ENCODE peak calls at places on chromosomes 16 and 17, in nine cellular contexts. One of them, this sample, is unnamed.

GRCh38 chr16:47037746-47038458 is 64.4 kb upstream of the DNAJA2 start:
- DNase-seq in dorsolateral prefrontal cortex: peak; percentile 84
- DNase-seq in A549: peak; percentile 89
- DNase-seq in gastrocnemius medialis: peak; percentile 56
- DNase-seq in H9: peak; percentile 80
- DNase-seq in CD8-positive, alpha-beta memory T cell: peak; percentile 79
- DNase-seq in cardiac muscle cell: peak; percentile 89
- DNase-seq in left ventricle myocardium inferior: peak; percentile 92
- DNase-seq in colonic mucosa: peak; percentile 94
- DNase-seq in this sample: no peak

GRCh38 chr17:21278304-21279197 is 6.0 kb upstream of the MAP2K3 start:
- DNase-seq in H9: no peak
- DNase-seq in A549: no peak
- DNase-seq in CD8-positive, alpha-beta memory T cell: peak; percentile 41
- DNase-seq in left ventricle myocardium inferior: peak; percentile 20
- DNase-seq in dorsolateral prefrontal cortex: no peak
- DNase-seq in colonic mucosa: peak; percentile 86
- DNase-seq in gastrocnemius medialis: peak; percentile 78
- DNase-seq in cardiac muscle cell: no peak
- DNase-seq in this sample: no peak

GRCh38 chr16:79329163-79329521 is 271.4 kb downstream of the MAF start:
- DNase-seq in cardiac muscle cell: no peak
- DNase-seq in A549: no peak
- DNase-seq in left ventricle myocardium inferior: no peak
- DNase-seq in dorsolateral prefrontal cortex: no peak
- DNase-seq in H9: no peak
- DNase-seq in gastrocnemius medialis: no peak
- DNase-seq in CD8-positive, alpha-beta memory T cell: no peak
- DNase-seq in colonic mucosa: no peak
- DNase-seq in this sample: no peak

GRCh38 chr16:68834550-68834949 is 8.8 kb upstream of the TANGO6 start:
- DNase-seq in A549: no peak
- DNase-seq in colonic mucosa: no peak
- DNase-seq in dorsolateral prefrontal cortex: no peak
- DNase-seq in left ventricle myocardium inferior: no peak
- DNase-seq in gastrocnemius medialis: no peak
- DNase-seq in H9: no peak
- DNase-seq in cardiac muscle cell: no peak
- DNase-seq in CD8-positive, alpha-beta memory T cell: no peak
- DNase-seq in this sample: no peak

GRCh38 chr16:77531741-77532140 is 96.9 kb upstream of the ADAMTS18 start:
- DNase-seq in cardiac muscle cell: no peak
- DNase-seq in left ventricle myocardium inferior: no peak
- DNase-seq in dorsolateral prefrontal cortex: no peak
- DNase-seq in H9: no peak
- DNase-seq in colonic mucosa: no peak
- DNase-seq in CD8-positive, alpha-beta memory T cell: no peak
- DNase-seq in gastrocnemius medialis: no peak
- DNase-seq in A549: no peak
- DNase-seq in this sample: peak; percentile 5

GRCh38 chr17:27559996-27560481 is 70.9 kb upstream of the LGALS9 start:
- DNase-seq in CD8-positive, alpha-beta memory T cell: no peak
- DNase-seq in left ventricle myocardium inferior: peak; percentile 75
- DNase-seq in H9: no peak
- DNase-seq in gastrocnemius medialis: no peak
- DNase-seq in A549: no peak
- DNase-seq in cardiac muscle cell: peak; percentile 69
- DNase-seq in dorsolateral prefrontal cortex: no peak
- DNase-seq in colonic mucosa: peak; percentile 66
- DNase-seq in this sample: no peak

GRCh38 chr17:56793506-56793905 is 40.2 kb downstream of the C17orf67 start:
- DNase-seq in H9: no peak
- DNase-seq in colonic mucosa: no peak
- DNase-seq in dorsolateral prefrontal cortex: no peak
- DNase-seq in A549: no peak
- DNase-seq in gastrocnemius medialis: no peak
- DNase-seq in cardiac muscle cell: no peak
- DNase-seq in CD8-positive, alpha-beta memory T cell: no peak
- DNase-seq in left ventricle myocardium inferior: no peak
- DNase-seq in this sample: no peak

GRCh38 chr17:79414520-79415065 is 196.3 kb downstream of the RBFOX3 start:
- DNase-seq in left ventricle myocardium inferior: no peak
- DNase-seq in dorsolateral prefrontal cortex: no peak
- DNase-seq in gastrocnemius medialis: no peak
- DNase-seq in cardiac muscle cell: no peak
- DNase-seq in colonic mucosa: no peak
- DNase-seq in CD8-positive, alpha-beta memory T cell: no peak
- DNase-seq in A549: no peak
- DNase-seq in H9: no peak
- DNase-seq in this sample: no peak

GRCh38 chr17:37769050-37769449 is 24.2 kb upstream of the HNF1B start:
- DNase-seq in cardiac muscle cell: no peak
- DNase-seq in dorsolateral prefrontal cortex: no peak
- DNase-seq in left ventricle myocardium inferior: no peak
- DNase-seq in gastrocnemius medialis: no peak
- DNase-seq in H9: no peak
- DNase-seq in A549: no peak
- DNase-seq in CD8-positive, alpha-beta memory T cell: no peak
- DNase-seq in colonic mucosa: no peak
- DNase-seq in this sample: no peak

GRCh38 chr17:75691371-75692290 is 24.5 kb downstream of the SAP30BP start:
- DNase-seq in cardiac muscle cell: no peak
- DNase-seq in colonic mucosa: no peak
- DNase-seq in A549: no peak
- DNase-seq in H9: no peak
- DNase-seq in left ventricle myocardium inferior: no peak
- DNase-seq in gastrocnemius medialis: no peak
- DNase-seq in dorsolateral prefrontal cortex: peak; percentile 70
- DNase-seq in CD8-positive, alpha-beta memory T cell: no peak
- DNase-seq in this sample: no peak

GRCh38 chr16:4290236-4290830 is 17.5 kb upstream of the TFAP4 start:
- DNase-seq in gastrocnemius medialis: peak; percentile 47
- DNase-seq in colonic mucosa: no peak
- DNase-seq in A549: peak; percentile 63
- DNase-seq in dorsolateral prefrontal cortex: no peak
- DNase-seq in H9: no peak
- DNase-seq in CD8-positive, alpha-beta memory T cell: no peak
- DNase-seq in cardiac muscle cell: peak; percentile 19
- DNase-seq in left ventricle myocardium inferior: no peak
- DNase-seq in this sample: no peak

GRCh38 chr16:51818342-51818944 is 667.4 kb upstream of the SALL1 start:
- DNase-seq in CD8-positive, alpha-beta memory T cell: no peak
- DNase-seq in H9: peak; percentile 64
- DNase-seq in colonic mucosa: peak; percentile 39
- DNase-seq in dorsolateral prefrontal cortex: peak; percentile 34
- DNase-seq in A549: no peak
- DNase-seq in left ventricle myocardium inferior: peak; percentile 23
- DNase-seq in gastrocnemius medialis: no peak
- DNase-seq in cardiac muscle cell: peak; percentile 65
- DNase-seq in this sample: no peak

GRCh38 chr16:84513111-84514065 is 8.9 kb upstream of the MEAK7 start:
- DNase-seq in left ventricle myocardium inferior: no peak
- DNase-seq in dorsolateral prefrontal cortex: no peak
- DNase-seq in CD8-positive, alpha-beta memory T cell: no peak
- DNase-seq in cardiac muscle cell: no peak
- DNase-seq in colonic mucosa: no peak
- DNase-seq in A549: no peak
- DNase-seq in gastrocnemius medialis: no peak
- DNase-seq in H9: no peak
- DNase-seq in this sample: no peak

GRCh38 chr16:17556276-17557052 is 85.7 kb upstream of the XYLT1 start:
- DNase-seq in gastrocnemius medialis: no peak
- DNase-seq in A549: peak; percentile 13
- DNase-seq in cardiac muscle cell: peak; percentile 44
- DNase-seq in dorsolateral prefrontal cortex: no peak
- DNase-seq in CD8-positive, alpha-beta memory T cell: no peak
- DNase-seq in colonic mucosa: no peak
- DNase-seq in left ventricle myocardium inferior: no peak
- DNase-seq in H9: peak; percentile 41
- DNase-seq in this sample: peak; percentile 40

GRCh38 chr16:67443299-67443698 is 12.4 kb downstream of the HSD11B2 start:
- DNase-seq in A549: no peak
- DNase-seq in dorsolateral prefrontal cortex: no peak
- DNase-seq in CD8-positive, alpha-beta memory T cell: no peak
- DNase-seq in gastrocnemius medialis: no peak
- DNase-seq in cardiac muscle cell: no peak
- DNase-seq in left ventricle myocardium inferior: peak; percentile 64
- DNase-seq in H9: no peak
- DNase-seq in colonic mucosa: no peak
- DNase-seq in this sample: no peak

GRCh38 chr17:10001296-10001904 is 96.3 kb upstream of the RCVRN start:
- DNase-seq in gastrocnemius medialis: no peak
- DNase-seq in A549: no peak
- DNase-seq in H9: no peak
- DNase-seq in colonic mucosa: no peak
- DNase-seq in cardiac muscle cell: no peak
- DNase-seq in CD8-positive, alpha-beta memory T cell: no peak
- DNase-seq in left ventricle myocardium inferior: no peak
- DNase-seq in dorsolateral prefrontal cortex: no peak
- DNase-seq in this sample: no peak

GRCh38 chr17:31623990-31624389 is 232.5 kb downstream of the RAB11FIP4 start:
- DNase-seq in left ventricle myocardium inferior: no peak
- DNase-seq in dorsolateral prefrontal cortex: no peak
- DNase-seq in CD8-positive, alpha-beta memory T cell: no peak
- DNase-seq in colonic mucosa: no peak
- DNase-seq in cardiac muscle cell: no peak
- DNase-seq in H9: no peak
- DNase-seq in A549: no peak
- DNase-seq in gastrocnemius medialis: no peak
- DNase-seq in this sample: no peak

GRCh38 chr17:2982854-2983636 is 80.4 kb downstream of the OR1D5 start:
- DNase-seq in gastrocnemius medialis: peak; percentile 90
- DNase-seq in A549: peak; percentile 89
- DNase-seq in cardiac muscle cell: no peak
- DNase-seq in dorsolateral prefrontal cortex: peak; percentile 87
- DNase-seq in H9: peak; percentile 20
- DNase-seq in left ventricle myocardium inferior: peak; percentile 79
- DNase-seq in colonic mucosa: peak; percentile 49
- DNase-seq in CD8-positive, alpha-beta memory T cell: no peak
- DNase-seq in this sample: no peak

GRCh38 chr16:84520778-84521770 is 16.6 kb upstream of the MEAK7 start:
- DNase-seq in cardiac muscle cell: no peak
- DNase-seq in colonic mucosa: no peak
- DNase-seq in dorsolateral prefrontal cortex: no peak
- DNase-seq in H9: no peak
- DNase-seq in gastrocnemius medialis: no peak
- DNase-seq in A549: no peak
- DNase-seq in CD8-positive, alpha-beta memory T cell: no peak
- DNase-seq in left ventricle myocardium inferior: no peak
- DNase-seq in this sample: no peak

GRCh38 chr16:82185012-82185411 is 15.0 kb upstream of the MPHOSPH6 start:
- DNase-seq in colonic mucosa: no peak
- DNase-seq in cardiac muscle cell: no peak
- DNase-seq in A549: no peak
- DNase-seq in H9: no peak
- DNase-seq in left ventricle myocardium inferior: no peak
- DNase-seq in gastrocnemius medialis: no peak
- DNase-seq in dorsolateral prefrontal cortex: no peak
- DNase-seq in CD8-positive, alpha-beta memory T cell: no peak
- DNase-seq in this sample: no peak

GRCh38 chr17:60545465-60546191 is 19.6 kb upstream of the APPBP2 start:
- DNase-seq in left ventricle myocardium inferior: no peak
- DNase-seq in dorsolateral prefrontal cortex: no peak
- DNase-seq in A549: no peak
- DNase-seq in H9: no peak
- DNase-seq in colonic mucosa: no peak
- DNase-seq in cardiac muscle cell: no peak
- DNase-seq in CD8-positive, alpha-beta memory T cell: no peak
- DNase-seq in gastrocnemius medialis: no peak
- DNase-seq in this sample: no peak

GRCh38 chr17:2083613-2084128 is 28.8 kb downstream of the HIC1 start:
- DNase-seq in CD8-positive, alpha-beta memory T cell: no peak
- DNase-seq in colonic mucosa: no peak
- DNase-seq in A549: no peak
- DNase-seq in H9: no peak
- DNase-seq in gastrocnemius medialis: no peak
- DNase-seq in cardiac muscle cell: peak; percentile 87
- DNase-seq in left ventricle myocardium inferior: no peak
- DNase-seq in dorsolateral prefrontal cortex: no peak
- DNase-seq in this sample: no peak

GRCh38 chr17:48051278-48051677 is 3.1 kb downstream of the NFE2L1 start:
- DNase-seq in CD8-positive, alpha-beta memory T cell: no peak
- DNase-seq in dorsolateral prefrontal cortex: no peak
- DNase-seq in gastrocnemius medialis: no peak
- DNase-seq in colonic mucosa: no peak
- DNase-seq in A549: no peak
- DNase-seq in cardiac muscle cell: no peak
- DNase-seq in H9: no peak
- DNase-seq in left ventricle myocardium inferior: no peak
- DNase-seq in this sample: no peak
- H3K27ac ChIP-seq in CD8-positive, alpha-beta memory T cell: no peak overlapping the region
- H3K27ac ChIP-seq in dorsolateral prefrontal cortex: peak overlapping the region; percentile 96
- H3K27ac ChIP-seq in gastrocnemius medialis: peak overlapping the region; percentile 99
- H3K27ac ChIP-seq in colonic mucosa: peak overlapping the region; percentile 95
- H3K27ac ChIP-seq in A549: peak overlapping the region; percentile 90
- H3K27ac ChIP-seq in cardiac muscle cell: peak overlapping the region; percentile 95
- H3K27ac ChIP-seq in H9: no peak overlapping the region
- H3K27ac ChIP-seq in left ventricle myocardium inferior: peak overlapping the region; percentile 97
- H3K27ac ChIP-seq in this sample: peak overlapping the region; percentile 96

DNA sequence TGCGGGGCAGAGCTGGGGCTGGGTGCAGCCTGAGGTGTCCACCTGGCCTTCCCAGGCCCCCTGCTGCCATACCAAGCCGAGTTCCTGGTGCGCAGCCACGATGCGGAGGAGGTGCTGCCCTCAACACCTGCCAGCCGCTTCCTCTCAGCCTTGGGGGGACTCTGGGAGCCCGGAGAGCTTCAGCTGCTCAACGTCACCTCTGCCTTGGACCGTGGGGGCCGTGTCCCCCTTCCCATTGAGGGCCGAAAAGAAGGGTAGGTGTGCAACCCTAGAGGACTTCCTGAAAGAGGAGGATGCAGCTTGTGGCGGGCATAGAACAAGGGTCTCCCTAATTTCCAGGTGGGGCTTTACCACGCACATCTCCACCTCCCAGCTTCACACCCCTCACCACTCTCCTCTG is 2.5 kb downstream of the SGCA start:
- DNase-seq in colonic mucosa: no peak
- DNase-seq in dorsolateral prefrontal cortex: no peak
- DNase-seq in left ventricle myocardium inferior: no peak
- DNase-seq in gastrocnemius medialis: no peak
- DNase-seq in cardiac muscle cell: no peak
- DNase-seq in A549: no peak
- DNase-seq in CD8-positive, alpha-beta memory T cell: no peak
- DNase-seq in H9: no peak
- DNase-seq in this sample: no peak
- H3K27ac ChIP-seq in colonic mucosa: no peak overlapping the region
- H3K27ac ChIP-seq in dorsolateral prefrontal cortex: no peak overlapping the region
- H3K27ac ChIP-seq in left ventricle myocardium inferior: peak overlapping the region; percentile 52
- H3K27ac ChIP-seq in gastrocnemius medialis: peak overlapping the region; percentile 100
- H3K27ac ChIP-seq in cardiac muscle cell: no peak overlapping the region
- H3K27ac ChIP-seq in A549: no peak overlapping the region
- H3K27ac ChIP-seq in CD8-positive, alpha-beta memory T cell: no peak overlapping the region
- H3K27ac ChIP-seq in H9: no peak overlapping the region
- H3K27ac ChIP-seq in this sample: no peak overlapping the region

GRCh38 chr17:352421-353212 is at the start of gene RPH3AL:
- DNase-seq in colonic mucosa: peak; percentile 86
- DNase-seq in CD8-positive, alpha-beta memory T cell: no peak
- DNase-seq in H9: peak; percentile 54
- DNase-seq in A549: peak; percentile 94
- DNase-seq in cardiac muscle cell: peak; percentile 80
- DNase-seq in left ventricle myocardium inferior: no peak
- DNase-seq in dorsolateral prefrontal cortex: no peak
- DNase-seq in gastrocnemius medialis: peak; percentile 18
- DNase-seq in this sample: no peak
- H3K27ac ChIP-seq in colonic mucosa: peak within 1 kb of the TSS; percentile 85
- H3K27ac ChIP-seq in CD8-positive, alpha-beta memory T cell: no peak within 1 kb of the TSS
- H3K27ac ChIP-seq in H9: no peak within 1 kb of the TSS
- H3K27ac ChIP-seq in A549: peak within 1 kb of the TSS; percentile 98
- H3K27ac ChIP-seq in cardiac muscle cell: peak within 1 kb of the TSS; percentile 89
- H3K27ac ChIP-seq in left ventricle myocardium inferior: peak within 1 kb of the TSS; percentile 91
- H3K27ac ChIP-seq in dorsolateral prefrontal cortex: peak within 1 kb of the TSS; percentile 74
- H3K27ac ChIP-seq in gastrocnemius medialis: peak within 1 kb of the TSS; percentile 81
- H3K27ac ChIP-seq in this sample: peak within 1 kb of the TSS; percentile 72

GRCh38 chr17:36686123-36686669 is 84.8 kb downstream of the MRM1 start:
- DNase-seq in H9: no peak
- DNase-seq in colonic mucosa: no peak
- DNase-seq in CD8-positive, alpha-beta memory T cell: no peak
- DNase-seq in gastrocnemius medialis: no peak
- DNase-seq in cardiac muscle cell: no peak
- DNase-seq in A549: no peak
- DNase-seq in left ventricle myocardium inferior: no peak
- DNase-seq in dorsolateral prefrontal cortex: peak; percentile 29
- DNase-seq in this sample: peak; percentile 43
- H3K27ac ChIP-seq in H9: no peak overlapping the region
- H3K27ac ChIP-seq in colonic mucosa: no peak overlapping the region
- H3K27ac ChIP-seq in CD8-positive, alpha-beta memory T cell: no peak overlapping the region
- H3K27ac ChIP-seq in gastrocnemius medialis: no peak overlapping the region
- H3K27ac ChIP-seq in cardiac muscle cell: no peak overlapping the region
- H3K27ac ChIP-seq in A549: no peak overlapping the region
- H3K27ac ChIP-seq in left ventricle myocardium inferior: no peak overlapping the region
- H3K27ac ChIP-seq in dorsolateral prefrontal cortex: no peak overlapping the region
- H3K27ac ChIP-seq in this sample: no peak overlapping the region

This sample was measured in epithelial cell of prostate.